ENCODE peak calls at places on chromosomes 11 and 22, in five cellular contexts. J is skeletal muscle cell, O is ELR, W is amygdala, H is MCF 10A. B is an unnamed sample.

GRCh38 chr11:72012091-72012630 is 13.5 kb downstream of the IL18BP start:
- DNase-seq in H (no peak), O (no peak), J (no peak), W (no peak), B (no peak)

GRCh38 chr11:120883404-120884135 is 140.3 kb upstream of the TBCEL start:
- DNase-seq in H (peak), W (no peak), J (peak), O (peak), B (peak)

GRCh38 chr11:61694971-61695706 is 14.9 kb downstream of the DAGLA start:
- DNase-seq in J (no peak), O (no peak), W (no peak), H (no peak), B (no peak)

GRCh38 chr11:134036484-134037092 is 32.3 kb upstream of the JAM3 start:
- DNase-seq in O (no peak), W (no peak), H (no peak), J (no peak), B (no peak)

GRCh38 chr11:13468750-13469149 is 5.7 kb upstream of the BTBD10 start:
- DNase-seq in J (no peak), O (no peak), H (no peak), W (no peak), B (no peak)

GRCh38 chr11:128964463-128964930 is 21.8 kb upstream of the TP53AIP1 start:
- DNase-seq in O (no peak), W (no peak), H (no peak), J (no peak), B (no peak)

GRCh38 chr11:92663539-92663938 is 305.9 kb upstream of the MTNR1B start:
- DNase-seq in O (peak), H (no peak), W (no peak), J (no peak), B (no peak)

GRCh38 chr22:45977551-45978274 is 751 bp upstream of the WNT7B start:
- DNase-seq in H (peak), W (no peak), J (no peak), O (no peak), B (no peak)

GRCh38 chr11:45482331-45482730 is 183.1 kb downstream of the CHST1 start:
- DNase-seq in J (no peak), W (no peak), O (no peak), H (no peak), B (no peak)

GRCh38 chr11:6249822-6250555 is 9.6 kb upstream of the CCKBR start:
- DNase-seq in W (no peak), O (peak), H (peak), J (peak), B (peak)

B was measured in RKO.